ENCODE peak calls at places on chromosomes 6 and 20, in five cellular contexts. O is HCT116; C is stimulated activated CD8-positive, alpha-beta memory T cell treated with anti-CD3 and anti-CD28 coated beads, Interleukin-7, amount 100 ng/mL, for 1 hour; N is posterior cingulate gyrus; L is effector memory CD4-positive, alpha-beta T cell. J is an unnamed sample.

GRCh38 chr6:132131777-132132176 is 180.6 kb upstream of the CCN2 start:
- DNase-seq in O (peak; percentile 8), C (no peak), N (no peak), L (no peak), J (no peak)

GRCh38 chr6:18209539-18210197 is 54.4 kb downstream of the KDM1B start:
- DNase-seq in O (no peak), C (no peak), N (no peak), L (no peak), J (no peak)

GRCh38 chr6:51578362-51578761 is 509.1 kb downstream of the PKHD1 start:
- DNase-seq in O (no peak), C (no peak), N (no peak), L (no peak), J (no peak)

GRCh38 chr6:11795403-11795802 is 16.8 kb upstream of the ADTRP start:
- DNase-seq in O (no peak), C (no peak), N (no peak), L (no peak), J (no peak)

GRCh38 chr20:38935285-38935684 is 9.1 kb downstream of the FAM83D start:
- DNase-seq in O (no peak), C (no peak), N (no peak), L (no peak), J (no peak)

GRCh38 chr6:1612902-1613301 is 3.2 kb downstream of the FOXC1 start:
- DNase-seq in O (no peak), C (no peak), N (no peak), L (no peak), J (no peak)

GRCh38 chr6:3517350-3517749 is 60.5 kb upstream of the SLC22A23 start:
- DNase-seq in O (no peak), C (no peak), N (no peak), L (no peak), J (no peak)

GRCh38 chr6:37518116-37518515 is 18.4 kb upstream of the CCDC167 start:
- DNase-seq in O (no peak), C (no peak), N (no peak), L (no peak), J (no peak)

GRCh38 chr20:8346898-8347297 is 214.8 kb downstream of the PLCB1 start:
- DNase-seq in O (no peak), C (no peak), N (no peak), L (no peak), J (no peak)

GRCh38 chr6:36245572-36246031 is 24.3 kb upstream of the PNPLA1 start:
- DNase-seq in O (no peak), C (no peak), N (no peak), L (no peak), J (no peak)

J was measured in anterior cingulate cortex.